ENCODE peak calls at places on chromosomes 7 and 10, in six cellular contexts. One of them, this sample, is unnamed.
A peak's percentile ranks its signal among the peaks of the same experiment; 100 is the strongest.

GRCh38 chr10:130392031-130392430 is 255.8 kb downstream of the GLRX3 start:
- DNase-seq in epithelial cell of esophagus: no peak
- DNase-seq in esophagus muscularis mucosa: no peak
- DNase-seq in Panc1: no peak
- DNase-seq in dorsolateral prefrontal cortex: no peak
- DNase-seq in HL-60: no peak
- DNase-seq in this sample: no peak

GRCh38 chr10:48459270-48460147 is 145.4 kb downstream of the ARHGAP22 start:
- DNase-seq in Panc1: no peak
- DNase-seq in dorsolateral prefrontal cortex: no peak
- DNase-seq in HL-60: no peak
- DNase-seq in epithelial cell of esophagus: no peak
- DNase-seq in esophagus muscularis mucosa: no peak
- DNase-seq in this sample: no peak

GRCh38 chr10:77516575-77516974 is 121.0 kb downstream of the KCNMA1 start:
- DNase-seq in HL-60: no peak
- DNase-seq in dorsolateral prefrontal cortex: no peak
- DNase-seq in esophagus muscularis mucosa: no peak
- DNase-seq in epithelial cell of esophagus: no peak
- DNase-seq in Panc1: no peak
- DNase-seq in this sample: no peak

GRCh38 chr7:121605297-121605640 is 209.2 kb upstream of the FAM3C start:
- DNase-seq in esophagus muscularis mucosa: no peak
- DNase-seq in HL-60: no peak
- DNase-seq in epithelial cell of esophagus: peak; percentile 57
- DNase-seq in dorsolateral prefrontal cortex: no peak
- DNase-seq in Panc1: no peak
- DNase-seq in this sample: no peak

GRCh38 chr10:63115732-63116383 is 17.3 kb upstream of the NRBF2 start:
- DNase-seq in esophagus muscularis mucosa: no peak
- DNase-seq in Panc1: no peak
- DNase-seq in HL-60: no peak
- DNase-seq in epithelial cell of esophagus: peak; percentile 90
- DNase-seq in dorsolateral prefrontal cortex: peak; percentile 62
- DNase-seq in this sample: no peak

GRCh38 chr10:35635576-35635975 is 6.5 kb downstream of the FZD8 start:
- DNase-seq in epithelial cell of esophagus: peak; percentile 75
- DNase-seq in HL-60: peak; percentile 44
- DNase-seq in Panc1: peak; percentile 45
- DNase-seq in dorsolateral prefrontal cortex: peak; percentile 57
- DNase-seq in esophagus muscularis mucosa: no peak
- DNase-seq in this sample: peak; percentile 12

GRCh38 chr10:99532687-99533495 is at the start of gene NKX2-3:
- DNase-seq in HL-60: no peak
- DNase-seq in dorsolateral prefrontal cortex: no peak
- DNase-seq in epithelial cell of esophagus: no peak
- DNase-seq in Panc1: no peak
- DNase-seq in esophagus muscularis mucosa: no peak
- DNase-seq in this sample: peak; percentile 45

GRCh38 chr7:143214789-143215679 is 6.8 kb upstream of the TAS2R40 start:
- DNase-seq in HL-60: peak; percentile 63
- DNase-seq in Panc1: peak; percentile 89
- DNase-seq in esophagus muscularis mucosa: no peak
- DNase-seq in epithelial cell of esophagus: peak; percentile 84
- DNase-seq in dorsolateral prefrontal cortex: peak; percentile 67
- DNase-seq in this sample: peak; percentile 64

GRCh38 chr7:98514211-98515150 is 102.6 kb upstream of the NPTX2 start:
- DNase-seq in epithelial cell of esophagus: no peak
- DNase-seq in HL-60: no peak
- DNase-seq in esophagus muscularis mucosa: no peak
- DNase-seq in dorsolateral prefrontal cortex: no peak
- DNase-seq in Panc1: no peak
- DNase-seq in this sample: no peak

GRCh38 chr10:84097787-84098353 is 41.4 kb upstream of the GHITM start:
- DNase-seq in Panc1: no peak
- DNase-seq in HL-60: no peak
- DNase-seq in esophagus muscularis mucosa: no peak
- DNase-seq in epithelial cell of esophagus: peak; percentile 16
- DNase-seq in dorsolateral prefrontal cortex: no peak
- DNase-seq in this sample: no peak

GRCh38 chr10:97298223-97298571 is 5.8 kb upstream of the ARHGAP19 start:
- DNase-seq in HL-60: no peak
- DNase-seq in esophagus muscularis mucosa: no peak
- DNase-seq in Panc1: no peak
- DNase-seq in epithelial cell of esophagus: no peak
- DNase-seq in dorsolateral prefrontal cortex: no peak
- DNase-seq in this sample: no peak

GRCh38 chr10:97291357-97292096 is 910 bp downstream of the ARHGAP19 start:
- DNase-seq in epithelial cell of esophagus: no peak
- DNase-seq in esophagus muscularis mucosa: no peak
- DNase-seq in dorsolateral prefrontal cortex: no peak
- DNase-seq in HL-60: peak; percentile 16
- DNase-seq in Panc1: no peak
- DNase-seq in this sample: no peak

GRCh38 chr10:97292097-97292861 is at the start of gene ARHGAP19:
- DNase-seq in HL-60: peak; percentile 94
- DNase-seq in Panc1: peak; percentile 95
- DNase-seq in epithelial cell of esophagus: peak; percentile 99
- DNase-seq in dorsolateral prefrontal cortex: peak; percentile 98
- DNase-seq in esophagus muscularis mucosa: peak; percentile 99
- DNase-seq in this sample: peak; percentile 97

GRCh38 chr10:97297556-97298222 is 5.3 kb upstream of the ARHGAP19 start:
- DNase-seq in HL-60: no peak
- DNase-seq in dorsolateral prefrontal cortex: no peak
- DNase-seq in esophagus muscularis mucosa: no peak
- DNase-seq in epithelial cell of esophagus: no peak
- DNase-seq in Panc1: no peak
- DNase-seq in this sample: no peak

DNA sequence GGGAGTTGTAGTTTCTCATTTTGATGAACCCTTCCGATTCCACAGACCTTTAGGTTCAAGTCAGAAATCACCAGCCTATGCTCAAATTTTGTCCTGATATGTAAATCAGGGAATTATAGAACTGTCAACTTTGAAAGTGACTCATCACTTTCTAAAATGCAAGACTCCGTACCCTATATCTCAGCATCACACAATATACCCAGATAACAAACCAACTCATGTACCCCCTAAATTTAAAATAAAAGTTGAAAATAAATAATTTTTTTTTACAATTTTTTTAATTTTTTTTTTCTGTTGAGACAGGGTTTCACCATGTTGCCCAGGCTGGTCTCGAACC is 393 bp upstream of the ARHGAP19 start:
- DNase-seq in Panc1: no peak
- DNase-seq in HL-60: no peak
- DNase-seq in dorsolateral prefrontal cortex: no peak
- DNase-seq in esophagus muscularis mucosa: no peak
- DNase-seq in epithelial cell of esophagus: no peak
- DNase-seq in this sample: no peak
- H3K4me3 ChIP-seq in Panc1: peak overlapping the region; percentile 24
- H3K4me3 ChIP-seq in HL-60: no peak overlapping the region
- H3K4me3 ChIP-seq in dorsolateral prefrontal cortex: peak overlapping the region; percentile 89
- H3K4me3 ChIP-seq in esophagus muscularis mucosa: no peak overlapping the region
- H3K4me3 ChIP-seq in epithelial cell of esophagus: no peak overlapping the region
- H3K4me3 ChIP-seq in this sample: no peak overlapping the region

GRCh38 chr7:85890244-85890811 is 703.5 kb upstream of the SEMA3D start:
- DNase-seq in Panc1: peak; percentile 12
- DNase-seq in dorsolateral prefrontal cortex: no peak
- DNase-seq in epithelial cell of esophagus: peak; percentile 34
- DNase-seq in HL-60: no peak
- DNase-seq in esophagus muscularis mucosa: no peak
- DNase-seq in this sample: no peak

DNA sequence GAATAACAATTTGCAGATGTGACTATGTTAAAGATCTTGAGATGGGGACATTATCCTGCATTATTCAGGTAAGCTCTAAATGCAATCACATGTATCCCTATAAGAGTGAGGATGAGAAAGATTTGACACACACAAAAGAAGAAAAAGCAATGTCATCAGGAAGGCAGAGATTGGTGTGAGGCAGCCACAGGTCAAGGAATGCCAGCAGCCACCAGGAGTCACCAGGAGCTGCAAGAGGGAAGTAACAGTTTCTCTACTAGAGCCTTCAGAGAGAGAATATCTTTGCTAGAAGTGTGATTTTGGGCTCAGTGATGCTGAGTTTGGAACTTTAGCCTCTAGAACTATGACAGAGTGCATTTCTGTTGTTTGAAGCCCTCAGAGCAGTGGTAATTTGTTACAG is 700.3 kb upstream of the SEMA3D start:
- DNase-seq in Panc1: no peak
- DNase-seq in HL-60: no peak
- DNase-seq in epithelial cell of esophagus: no peak
- DNase-seq in esophagus muscularis mucosa: no peak
- DNase-seq in dorsolateral prefrontal cortex: no peak
- DNase-seq in this sample: no peak
- TF ChIP-seq CTCF in Panc1: no peak
- TF ChIP-seq CTCF in HL-60: no peak
- TF ChIP-seq CTCF in epithelial cell of esophagus: no peak
- TF ChIP-seq CTCF in esophagus muscularis mucosa: no peak
- TF ChIP-seq CTCF in dorsolateral prefrontal cortex: no peak
- TF ChIP-seq CTCF in this sample: no peak

GRCh38 chr7:42856605-42856987 is 55.3 kb downstream of the C7orf25 start:
- DNase-seq in dorsolateral prefrontal cortex: no peak
- DNase-seq in Panc1: no peak
- DNase-seq in esophagus muscularis mucosa: no peak
- DNase-seq in epithelial cell of esophagus: no peak
- DNase-seq in HL-60: no peak
- DNase-seq in this sample: no peak
- H3K4me3 ChIP-seq in dorsolateral prefrontal cortex: peak overlapping the region; percentile 67
- H3K4me3 ChIP-seq in Panc1: peak overlapping the region; percentile 81
- H3K4me3 ChIP-seq in esophagus muscularis mucosa: peak overlapping the region; percentile 46
- H3K4me3 ChIP-seq in epithelial cell of esophagus: peak overlapping the region; percentile 52
- H3K4me3 ChIP-seq in HL-60: no peak overlapping the region
- H3K4me3 ChIP-seq in this sample: no peak overlapping the region

GRCh38 chr7:108164946-108165345 is 34.8 kb upstream of the LAMB4 start:
- DNase-seq in HL-60: no peak
- DNase-seq in dorsolateral prefrontal cortex: no peak
- DNase-seq in esophagus muscularis mucosa: no peak
- DNase-seq in Panc1: no peak
- DNase-seq in epithelial cell of esophagus: no peak
- DNase-seq in this sample: no peak
- TF ChIP-seq CTCF in HL-60: no peak
- TF ChIP-seq CTCF in dorsolateral prefrontal cortex: no peak
- TF ChIP-seq CTCF in esophagus muscularis mucosa: no peak
- TF ChIP-seq CTCF in Panc1: no peak
- TF ChIP-seq CTCF in epithelial cell of esophagus: no peak
- TF ChIP-seq CTCF in this sample: no peak

DNA sequence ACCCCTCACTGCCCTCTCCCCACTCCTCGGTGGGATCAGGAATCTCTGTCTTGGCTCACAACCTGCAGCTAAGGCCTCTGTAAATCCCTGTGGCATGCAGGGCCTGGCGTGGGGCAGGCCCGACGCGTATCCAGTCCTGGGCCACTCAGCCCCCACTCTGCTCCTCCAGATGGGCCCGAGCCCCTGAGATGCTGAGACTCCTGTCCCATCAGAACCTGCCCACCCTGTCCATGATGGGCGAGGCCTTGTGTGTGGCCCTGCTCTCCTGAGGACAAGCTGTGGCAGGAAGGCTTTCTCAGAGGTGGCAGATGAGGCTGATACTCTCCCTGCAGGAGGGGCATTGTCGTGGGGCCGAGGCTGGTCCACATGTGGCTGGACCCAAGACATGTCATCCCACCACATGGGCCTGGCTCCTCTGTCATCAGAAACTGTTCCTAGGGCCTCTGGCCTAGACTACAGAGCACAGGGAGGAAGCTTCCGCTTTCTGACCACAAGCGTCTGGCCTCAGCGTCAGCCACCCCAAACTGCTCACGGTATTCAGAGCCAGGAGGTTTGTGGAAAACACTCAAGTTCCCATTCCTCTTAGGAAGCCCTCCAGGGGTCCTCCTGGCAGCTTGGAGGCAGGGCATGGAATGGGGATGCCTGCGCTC is 6.0 kb downstream of the ALOX5 start:
- DNase-seq in HL-60: peak; percentile 96
- DNase-seq in epithelial cell of esophagus: no peak
- DNase-seq in dorsolateral prefrontal cortex: peak; percentile 37
- DNase-seq in Panc1: no peak
- DNase-seq in esophagus muscularis mucosa: no peak
- DNase-seq in this sample: no peak
- H3K4me3 ChIP-seq in HL-60: no peak overlapping the region
- H3K4me3 ChIP-seq in epithelial cell of esophagus: no peak overlapping the region
- H3K4me3 ChIP-seq in dorsolateral prefrontal cortex: no peak overlapping the region
- H3K4me3 ChIP-seq in Panc1: no peak overlapping the region
- H3K4me3 ChIP-seq in esophagus muscularis mucosa: no peak overlapping the region
- H3K4me3 ChIP-seq in this sample: no peak overlapping the region

GRCh38 chr7:4612939-4613841 is 68.9 kb upstream of the FOXK1 start:
- DNase-seq in HL-60: no peak
- DNase-seq in esophagus muscularis mucosa: no peak
- DNase-seq in Panc1: no peak
- DNase-seq in dorsolateral prefrontal cortex: no peak
- DNase-seq in epithelial cell of esophagus: no peak
- DNase-seq in this sample: no peak

GRCh38 chr7:4610768-4611467 is 71.2 kb upstream of the FOXK1 start:
- DNase-seq in epithelial cell of esophagus: peak; percentile 80
- DNase-seq in HL-60: no peak
- DNase-seq in Panc1: peak; percentile 63
- DNase-seq in esophagus muscularis mucosa: no peak
- DNase-seq in dorsolateral prefrontal cortex: peak; percentile 27
- DNase-seq in this sample: peak; percentile 42

GRCh38 chr7:4616116-4616515 is 66.0 kb upstream of the FOXK1 start:
- DNase-seq in dorsolateral prefrontal cortex: no peak
- DNase-seq in HL-60: no peak
- DNase-seq in Panc1: no peak
- DNase-seq in epithelial cell of esophagus: no peak
- DNase-seq in esophagus muscularis mucosa: no peak
- DNase-seq in this sample: no peak

GRCh38 chr7:4612237-4612636 is 69.9 kb upstream of the FOXK1 start:
- DNase-seq in dorsolateral prefrontal cortex: no peak
- DNase-seq in Panc1: no peak
- DNase-seq in epithelial cell of esophagus: no peak
- DNase-seq in HL-60: no peak
- DNase-seq in esophagus muscularis mucosa: no peak
- DNase-seq in this sample: no peak

GRCh38 chr7:4613855-4614548 is 68.1 kb upstream of the FOXK1 start:
- DNase-seq in Panc1: no peak
- DNase-seq in dorsolateral prefrontal cortex: no peak
- DNase-seq in epithelial cell of esophagus: peak; percentile 72
- DNase-seq in HL-60: no peak
- DNase-seq in esophagus muscularis mucosa: no peak
- DNase-seq in this sample: no peak
- TF ChIP-seq CTCF in Panc1: no peak
- TF ChIP-seq CTCF in dorsolateral prefrontal cortex: no peak
- TF ChIP-seq CTCF in epithelial cell of esophagus: no peak
- TF ChIP-seq CTCF in HL-60: no peak
- TF ChIP-seq CTCF in esophagus muscularis mucosa: no peak
- TF ChIP-seq CTCF in this sample: no peak

DNA sequence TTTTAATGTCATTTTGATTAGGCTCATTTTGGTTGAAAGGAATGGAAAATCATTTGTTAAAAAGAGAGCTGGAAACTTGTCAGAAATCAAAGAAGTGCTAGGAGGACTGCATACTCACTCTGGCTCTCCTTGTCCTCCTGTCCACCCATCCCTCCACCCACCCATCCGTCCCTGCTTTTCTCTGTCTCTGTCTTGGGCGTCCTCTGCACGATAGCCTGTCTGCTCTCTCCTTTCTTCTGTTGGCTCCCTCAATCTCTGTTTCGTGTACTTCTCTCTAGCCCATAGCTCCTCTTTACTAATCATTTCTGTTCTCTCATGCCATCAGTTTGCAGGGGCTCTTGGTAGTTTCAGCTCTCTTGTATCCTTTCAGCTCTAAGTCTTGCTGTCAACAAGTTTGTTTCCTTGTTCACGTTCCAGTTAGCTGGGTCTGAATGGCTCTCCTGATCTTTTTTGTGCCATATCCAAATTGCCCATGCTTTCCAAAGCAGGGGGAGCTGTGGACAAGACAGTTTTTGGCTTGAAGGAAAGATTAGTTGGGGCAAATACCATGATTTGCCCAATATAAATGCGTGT is 75.6 kb downstream of the KAT6B start:
- DNase-seq in epithelial cell of esophagus: no peak
- DNase-seq in Panc1: no peak
- DNase-seq in dorsolateral prefrontal cortex: no peak
- DNase-seq in HL-60: no peak
- DNase-seq in esophagus muscularis mucosa: no peak
- DNase-seq in this sample: no peak
- H3K4me3 ChIP-seq in epithelial cell of esophagus: no peak overlapping the region
- H3K4me3 ChIP-seq in Panc1: no peak overlapping the region
- H3K4me3 ChIP-seq in dorsolateral prefrontal cortex: peak overlapping the region; percentile 19
- H3K4me3 ChIP-seq in HL-60: no peak overlapping the region
- H3K4me3 ChIP-seq in esophagus muscularis mucosa: no peak overlapping the region
- H3K4me3 ChIP-seq in this sample: no peak overlapping the region